ENCODE peak calls at places on chromosome X, in nine cellular contexts. One of them, this sample, is unnamed. For H3K27me3, the result is how much of the 10 kb centered on the place peaks cover.

GRCh38 chrX:76153221-76153620 is 19.6 kb upstream of the PBDC1 start:
- DNase-seq in left ventricle myocardium inferior: no peak
- DNase-seq in pancreas: no peak
- DNase-seq in fibroblast of lung: no peak
- DNase-seq in K562: no peak
- DNase-seq in psoas muscle: no peak
- DNase-seq in endodermal cell: no peak
- DNase-seq in Panc1: no peak
- DNase-seq in left lung: no peak
- DNase-seq in this sample: no peak

GRCh38 chrX:23008431-23009099 is 8.8 kb downstream of the DDX53 start:
- DNase-seq in left ventricle myocardium inferior: no peak
- DNase-seq in pancreas: no peak
- DNase-seq in fibroblast of lung: peak
- DNase-seq in K562: peak
- DNase-seq in psoas muscle: no peak
- DNase-seq in endodermal cell: no peak
- DNase-seq in Panc1: peak
- DNase-seq in left lung: no peak
- DNase-seq in this sample: no peak

GRCh38 chrX:119407681-119408080 is 8.5 kb downstream of the SLC25A43 start:
- DNase-seq in left ventricle myocardium inferior: no peak
- DNase-seq in pancreas: no peak
- DNase-seq in fibroblast of lung: peak
- DNase-seq in K562: no peak
- DNase-seq in psoas muscle: no peak
- DNase-seq in endodermal cell: no peak
- DNase-seq in Panc1: no peak
- DNase-seq in left lung: no peak
- DNase-seq in this sample: no peak

GRCh38 chrX:50180073-50180940 is 20.5 kb downstream of the AKAP4 start:
- DNase-seq in left ventricle myocardium inferior: no peak
- DNase-seq in pancreas: no peak
- DNase-seq in fibroblast of lung: no peak
- DNase-seq in K562: peak
- DNase-seq in psoas muscle: no peak
- DNase-seq in endodermal cell: peak
- DNase-seq in Panc1: no peak
- DNase-seq in left lung: no peak
- DNase-seq in this sample: no peak

GRCh38 chrX:45557390-45557789 is 356.7 kb upstream of the DIPK2B start:
- DNase-seq in left ventricle myocardium inferior: no peak
- DNase-seq in pancreas: no peak
- DNase-seq in fibroblast of lung: no peak
- DNase-seq in K562: no peak
- DNase-seq in psoas muscle: no peak
- DNase-seq in endodermal cell: no peak
- DNase-seq in Panc1: no peak
- DNase-seq in left lung: no peak
- DNase-seq in this sample: no peak

GRCh38 chrX:11190745-11191510 is 79.8 kb downstream of the HCCS start:
- DNase-seq in left ventricle myocardium inferior: no peak
- DNase-seq in pancreas: peak
- DNase-seq in fibroblast of lung: no peak
- DNase-seq in K562: no peak
- DNase-seq in psoas muscle: no peak
- DNase-seq in endodermal cell: no peak
- DNase-seq in Panc1: no peak
- DNase-seq in left lung: no peak
- DNase-seq in this sample: no peak

GRCh38 chrX:40749874-40750273 is 14.5 kb upstream of the MED14 start:
- DNase-seq in left ventricle myocardium inferior: no peak
- DNase-seq in pancreas: no peak
- DNase-seq in fibroblast of lung: no peak
- DNase-seq in K562: no peak
- DNase-seq in psoas muscle: no peak
- DNase-seq in endodermal cell: no peak
- DNase-seq in Panc1: no peak
- DNase-seq in left lung: no peak
- DNase-seq in this sample: no peak

GRCh38 chrX:131650637-131651410 is 107.0 kb downstream of the OR13H1 start:
- DNase-seq in left ventricle myocardium inferior: no peak
- DNase-seq in pancreas: no peak
- DNase-seq in fibroblast of lung: peak
- DNase-seq in K562: no peak
- DNase-seq in psoas muscle: no peak
- DNase-seq in endodermal cell: no peak
- DNase-seq in Panc1: no peak
- DNase-seq in left lung: no peak
- DNase-seq in this sample: no peak

GRCh38 chrX:50691820-50692219 is 122.2 kb downstream of the SHROOM4 start:
- DNase-seq in left ventricle myocardium inferior: no peak
- DNase-seq in pancreas: no peak
- DNase-seq in fibroblast of lung: peak
- DNase-seq in K562: peak
- DNase-seq in psoas muscle: no peak
- DNase-seq in endodermal cell: peak
- DNase-seq in Panc1: peak
- DNase-seq in left lung: no peak
- DNase-seq in this sample: no peak

GRCh38 chrX:119685225-119686066 is 7.5 kb downstream of the SEPTIN6 start:
- DNase-seq in left ventricle myocardium inferior: no peak
- DNase-seq in pancreas: no peak
- DNase-seq in fibroblast of lung: no peak
- DNase-seq in K562: peak
- DNase-seq in psoas muscle: no peak
- DNase-seq in endodermal cell: no peak
- DNase-seq in Panc1: no peak
- DNase-seq in left lung: no peak
- DNase-seq in this sample: no peak

GRCh38 chrX:118761950-118762725 is 34.7 kb downstream of the IL13RA1 start:
- DNase-seq in left ventricle myocardium inferior: no peak
- DNase-seq in pancreas: no peak
- DNase-seq in fibroblast of lung: no peak
- DNase-seq in K562: peak
- DNase-seq in psoas muscle: no peak
- DNase-seq in endodermal cell: peak
- DNase-seq in Panc1: no peak
- DNase-seq in left lung: no peak
- DNase-seq in this sample: no peak

GRCh38 chrX:23803931-23804381 is 21.0 kb downstream of the SAT1 start:
- DNase-seq in left ventricle myocardium inferior: peak
- DNase-seq in pancreas: no peak
- DNase-seq in fibroblast of lung: peak
- DNase-seq in K562: no peak
- DNase-seq in psoas muscle: no peak
- DNase-seq in endodermal cell: no peak
- DNase-seq in Panc1: no peak
- DNase-seq in left lung: no peak
- DNase-seq in this sample: no peak

GRCh38 chrX:132488819-132489255 is at the start of gene MBNL3:
- DNase-seq in left ventricle myocardium inferior: peak
- DNase-seq in pancreas: peak
- DNase-seq in fibroblast of lung: peak
- DNase-seq in K562: no peak
- DNase-seq in psoas muscle: peak
- DNase-seq in endodermal cell: peak
- DNase-seq in Panc1: no peak
- DNase-seq in left lung: peak
- DNase-seq in this sample: peak

GRCh38 chrX:49192722-49193328 is 6.7 kb upstream of the PRICKLE3 start:
- DNase-seq in left ventricle myocardium inferior: no peak
- DNase-seq in pancreas: no peak
- DNase-seq in fibroblast of lung: peak
- DNase-seq in K562: peak
- DNase-seq in psoas muscle: no peak
- DNase-seq in endodermal cell: peak
- DNase-seq in Panc1: no peak
- DNase-seq in left lung: no peak
- DNase-seq in this sample: no peak

GRCh38 chrX:154440623-154441357 is 3.2 kb upstream of the FAM50A start:
- DNase-seq in left ventricle myocardium inferior: no peak
- DNase-seq in pancreas: no peak
- DNase-seq in fibroblast of lung: no peak
- DNase-seq in K562: no peak
- DNase-seq in psoas muscle: no peak
- DNase-seq in endodermal cell: no peak
- DNase-seq in Panc1: no peak
- DNase-seq in left lung: no peak
- DNase-seq in this sample: no peak

GRCh38 chrX:150199803-150200202 is 163.3 kb upstream of the MAMLD1 start:
- DNase-seq in left ventricle myocardium inferior: no peak
- DNase-seq in pancreas: no peak
- DNase-seq in fibroblast of lung: no peak
- DNase-seq in K562: no peak
- DNase-seq in psoas muscle: no peak
- DNase-seq in endodermal cell: no peak
- DNase-seq in Panc1: no peak
- DNase-seq in left lung: no peak
- DNase-seq in this sample: no peak

GRCh38 chrX:1623691-1624090 is 8.8 kb downstream of the ASMT start:
- DNase-seq in left ventricle myocardium inferior: no peak
- DNase-seq in pancreas: no peak
- DNase-seq in fibroblast of lung: no peak
- DNase-seq in K562: no peak
- DNase-seq in psoas muscle: peak
- DNase-seq in endodermal cell: no peak
- DNase-seq in Panc1: no peak
- DNase-seq in left lung: no peak
- DNase-seq in this sample: no peak

GRCh38 chrX:70032797-70033196 is 16.9 kb downstream of the AWAT2 start:
- DNase-seq in left ventricle myocardium inferior: no peak
- DNase-seq in pancreas: no peak
- DNase-seq in fibroblast of lung: no peak
- DNase-seq in K562: no peak
- DNase-seq in psoas muscle: no peak
- DNase-seq in endodermal cell: no peak
- DNase-seq in Panc1: no peak
- DNase-seq in left lung: no peak
- DNase-seq in this sample: no peak
- TF ChIP-seq CTCF in left ventricle myocardium inferior: no peak
- TF ChIP-seq CTCF in pancreas: no peak
- TF ChIP-seq CTCF in fibroblast of lung: no peak
- TF ChIP-seq CTCF in K562: no peak
- TF ChIP-seq CTCF in psoas muscle: no peak
- TF ChIP-seq CTCF in endodermal cell: no peak
- TF ChIP-seq CTCF in Panc1: no peak
- TF ChIP-seq CTCF in left lung: no peak
- TF ChIP-seq CTCF in this sample: no peak

GRCh38 chrX:13275031-13275430 is 44.8 kb downstream of the ATXN3L start:
- DNase-seq in left ventricle myocardium inferior: no peak
- DNase-seq in pancreas: no peak
- DNase-seq in fibroblast of lung: no peak
- DNase-seq in K562: no peak
- DNase-seq in psoas muscle: no peak
- DNase-seq in endodermal cell: no peak
- DNase-seq in Panc1: no peak
- DNase-seq in left lung: no peak
- DNase-seq in this sample: no peak

GRCh38 chrX:13272426-13272825 is 47.4 kb downstream of the ATXN3L start:
- DNase-seq in left ventricle myocardium inferior: no peak
- DNase-seq in pancreas: no peak
- DNase-seq in fibroblast of lung: no peak
- DNase-seq in K562: no peak
- DNase-seq in psoas muscle: no peak
- DNase-seq in endodermal cell: no peak
- DNase-seq in Panc1: no peak
- DNase-seq in left lung: no peak
- DNase-seq in this sample: no peak

GRCh38 chrX:13266641-13267420 is 53.0 kb downstream of the ATXN3L start:
- DNase-seq in left ventricle myocardium inferior: no peak
- DNase-seq in pancreas: no peak
- DNase-seq in fibroblast of lung: peak
- DNase-seq in K562: no peak
- DNase-seq in psoas muscle: no peak
- DNase-seq in endodermal cell: no peak
- DNase-seq in Panc1: no peak
- DNase-seq in left lung: no peak
- DNase-seq in this sample: no peak

GRCh38 chrX:13268874-13269273 is 51.0 kb downstream of the ATXN3L start:
- DNase-seq in left ventricle myocardium inferior: no peak
- DNase-seq in pancreas: no peak
- DNase-seq in fibroblast of lung: no peak
- DNase-seq in K562: no peak
- DNase-seq in psoas muscle: no peak
- DNase-seq in endodermal cell: no peak
- DNase-seq in Panc1: no peak
- DNase-seq in left lung: no peak
- DNase-seq in this sample: no peak

GRCh38 chrX:13270360-13270759 is 49.5 kb downstream of the ATXN3L start:
- DNase-seq in left ventricle myocardium inferior: no peak
- DNase-seq in pancreas: no peak
- DNase-seq in fibroblast of lung: no peak
- DNase-seq in K562: no peak
- DNase-seq in psoas muscle: no peak
- DNase-seq in endodermal cell: no peak
- DNase-seq in Panc1: no peak
- DNase-seq in left lung: no peak
- DNase-seq in this sample: no peak
- H3K27ac ChIP-seq in left ventricle myocardium inferior: no peak
- H3K27ac ChIP-seq in pancreas: no peak
- H3K27ac ChIP-seq in fibroblast of lung: no peak
- H3K27ac ChIP-seq in K562: no peak
- H3K27ac ChIP-seq in psoas muscle: no peak
- H3K27ac ChIP-seq in endodermal cell: no peak
- H3K27ac ChIP-seq in Panc1: no peak
- H3K27ac ChIP-seq in left lung: no peak
- H3K27ac ChIP-seq in this sample: no peak

GRCh38 chrX:16392597-16392996 is 225.3 kb downstream of the MAGEB17 start:
- DNase-seq in left ventricle myocardium inferior: no peak
- DNase-seq in pancreas: no peak
- DNase-seq in fibroblast of lung: no peak
- DNase-seq in K562: no peak
- DNase-seq in psoas muscle: no peak
- DNase-seq in endodermal cell: no peak
- DNase-seq in Panc1: no peak
- DNase-seq in left lung: no peak
- DNase-seq in this sample: no peak
- H3K27me3 ChIP-seq in left ventricle myocardium inferior: under half
- H3K27me3 ChIP-seq in pancreas: under half
- H3K27me3 ChIP-seq in fibroblast of lung: under half
- H3K27me3 ChIP-seq in K562: under half
- H3K27me3 ChIP-seq in psoas muscle: under half
- H3K27me3 ChIP-seq in endodermal cell: under half
- H3K27me3 ChIP-seq in Panc1: under half
- H3K27me3 ChIP-seq in left lung: under half
- H3K27me3 ChIP-seq in this sample: under half

DNA sequence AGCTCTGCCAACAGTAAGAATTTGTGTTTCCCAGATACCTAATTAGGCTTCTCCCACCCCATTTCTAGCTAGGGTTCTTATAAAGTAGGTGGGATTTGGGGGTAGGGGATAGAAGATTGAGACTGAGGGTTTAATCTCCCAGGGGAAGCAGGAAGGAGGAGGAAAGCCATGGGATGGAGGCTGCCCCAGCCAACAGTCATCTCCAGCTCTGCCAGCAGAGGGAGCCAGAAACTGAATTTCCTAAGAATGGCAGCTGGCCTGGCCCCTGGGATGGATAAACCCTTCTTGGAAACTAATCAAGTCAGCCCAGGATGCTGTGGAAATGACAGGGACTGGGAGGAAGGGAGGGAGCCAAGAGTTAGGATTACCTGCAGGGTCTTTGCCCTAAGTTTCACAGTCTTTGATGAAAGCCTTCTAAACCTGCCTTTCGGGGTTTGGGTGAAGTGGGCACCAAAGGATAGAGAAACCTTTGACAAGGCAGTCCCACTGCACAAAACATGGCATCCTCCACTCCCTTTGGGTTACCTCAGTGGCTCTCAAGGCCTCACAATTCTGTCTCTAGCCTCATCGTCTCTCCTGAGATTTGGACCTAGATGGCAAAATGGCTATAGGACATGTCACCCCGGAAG is 6.7 kb upstream of the ERCC6L start:
- DNase-seq in left ventricle myocardium inferior: peak
- DNase-seq in pancreas: peak
- DNase-seq in fibroblast of lung: peak
- DNase-seq in K562: peak
- DNase-seq in psoas muscle: peak
- DNase-seq in endodermal cell: peak
- DNase-seq in Panc1: no peak
- DNase-seq in left lung: no peak
- DNase-seq in this sample: no peak
- TF ChIP-seq CTCF in left ventricle myocardium inferior: peak
- TF ChIP-seq CTCF in pancreas: peak
- TF ChIP-seq CTCF in fibroblast of lung: peak
- TF ChIP-seq CTCF in K562: peak
- TF ChIP-seq CTCF in psoas muscle: peak
- TF ChIP-seq CTCF in endodermal cell: peak
- TF ChIP-seq CTCF in Panc1: peak
- TF ChIP-seq CTCF in left lung: peak
- TF ChIP-seq CTCF in this sample: peak